ENCODE peak calls at places on chromosomes 7 and 10, in five cellular contexts. I, V, N, G and Q are unnamed samples.

GRCh38 chr7:140322759-140323158 is 75.6 kb downstream of the SLC37A3 start:
- DNase-seq in G (no peak), V (no peak), N (peak; percentile 79), I (no peak), Q (no peak)

GRCh38 chr7:28705350-28705749 is 252.8 kb downstream of the TRIL start:
- DNase-seq in N (no peak), G (peak; percentile 70), I (no peak), V (no peak), Q (no peak)

GRCh38 chr7:139648941-139649425 is 125.5 kb downstream of the CLEC2L start:
- DNase-seq in G (peak; percentile 69), N (no peak), V (no peak), I (no peak), Q (no peak)

GRCh38 chr7:27689045-27689877 is 26.6 kb upstream of the HIBADH start:
- DNase-seq in G (no peak), I (peak; percentile 35), N (no peak), V (peak; percentile 55), Q (peak; percentile 45)

GRCh38 chr10:35208536-35208935 is 81.9 kb downstream of the CREM start:
- DNase-seq in G (no peak), V (no peak), N (no peak), I (no peak), Q (no peak)

GRCh38 chr7:128003787-128004186 is 27.4 kb downstream of the LRRC4 start:
- DNase-seq in N (no peak), G (no peak), I (no peak), V (no peak), Q (no peak)

GRCh38 chr10:103493362-103493871 is at the start of gene NEURL1:
- DNase-seq in I (no peak), G (no peak), N (peak; percentile 25), V (peak; percentile 73), Q (no peak)

GRCh38 chr7:77338883-77339629 is 77.1 kb downstream of the GSAP start:
- DNase-seq in V (no peak), N (no peak), I (peak; percentile 35), G (no peak), Q (no peak)

GRCh38 chr7:1368682-1369571 is 90.3 kb downstream of the MICALL2 start:
- DNase-seq in G (no peak), V (peak; percentile 99), I (peak; percentile 10), N (peak; percentile 100), Q (peak; percentile 61)

GRCh38 chr10:128150045-128150493 is 23.8 kb upstream of the MKI67 start:
- DNase-seq in V (peak; percentile 92), I (no peak), G (no peak), N (peak; percentile 91), Q (peak; percentile 82)

DNA sequence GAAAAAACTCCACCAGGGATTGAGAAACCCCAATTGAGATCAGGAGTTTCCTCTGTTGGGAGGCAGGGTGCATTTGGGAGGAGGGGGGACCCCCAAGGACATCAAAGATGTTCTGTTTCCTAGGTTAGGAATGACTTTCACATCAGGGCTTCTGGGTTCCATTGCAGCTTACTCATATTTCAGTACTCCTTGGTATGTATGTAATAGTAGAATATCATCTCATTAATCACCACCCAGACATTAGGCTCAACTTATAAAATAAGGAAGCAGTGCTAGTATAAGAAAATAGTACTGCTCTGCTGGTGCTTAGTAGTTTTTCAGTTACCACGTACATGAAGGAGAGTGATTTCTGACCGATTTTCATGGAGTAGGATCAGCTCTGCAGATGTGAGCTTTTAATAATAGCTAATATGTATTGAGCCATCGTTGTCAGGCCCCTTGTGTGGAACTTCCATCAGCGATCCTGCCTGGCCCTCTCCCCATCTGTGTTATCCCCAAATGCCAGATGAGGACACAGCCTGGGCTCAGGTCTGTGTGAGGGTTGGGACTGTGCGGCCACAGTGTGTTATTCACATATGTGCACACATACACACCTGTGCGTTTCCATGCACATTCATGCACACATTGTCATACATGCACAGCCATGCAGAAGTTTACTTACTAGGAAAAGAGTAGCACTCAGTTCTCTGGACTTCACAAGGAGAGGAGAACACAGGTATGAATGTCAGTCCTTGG is 23.5 kb downstream of the UPP1 start:
- DNase-seq in I (no peak), G (no peak), V (no peak), N (no peak), Q (no peak)
- TF ChIP-seq HDAC2 in I (no peak), G (no peak), V (no peak), N (no peak), Q (no peak)

GRCh38 chr10:24882047-24882698 is 70.2 kb downstream of the PRTFDC1 start:
- DNase-seq in V (no peak), I (no peak), G (peak; percentile 53), N (no peak), Q (no peak)
- TF ChIP-seq USF2 in V (no peak), I (no peak), G (no peak), N (no peak), Q (no peak)

GRCh38 chr7:44057849-44058758 is 7.3 kb downstream of the PGAM2 start:
- DNase-seq in I (no peak), G (no peak), N (no peak), V (no peak), Q (no peak)

GRCh38 chr7:44060091-44060947 is 5.0 kb downstream of the PGAM2 start:
- DNase-seq in G (no peak), I (no peak), N (no peak), V (no peak), Q (no peak)

GRCh38 chr7:44059219-44060090 is 5.9 kb downstream of the PGAM2 start:
- DNase-seq in N (no peak), I (no peak), V (no peak), G (no peak), Q (no peak)

GRCh38 chr7:44057181-44057848 is 8.1 kb downstream of the PGAM2 start:
- DNase-seq in V (no peak), I (no peak), N (no peak), G (no peak), Q (no peak)

DNA sequence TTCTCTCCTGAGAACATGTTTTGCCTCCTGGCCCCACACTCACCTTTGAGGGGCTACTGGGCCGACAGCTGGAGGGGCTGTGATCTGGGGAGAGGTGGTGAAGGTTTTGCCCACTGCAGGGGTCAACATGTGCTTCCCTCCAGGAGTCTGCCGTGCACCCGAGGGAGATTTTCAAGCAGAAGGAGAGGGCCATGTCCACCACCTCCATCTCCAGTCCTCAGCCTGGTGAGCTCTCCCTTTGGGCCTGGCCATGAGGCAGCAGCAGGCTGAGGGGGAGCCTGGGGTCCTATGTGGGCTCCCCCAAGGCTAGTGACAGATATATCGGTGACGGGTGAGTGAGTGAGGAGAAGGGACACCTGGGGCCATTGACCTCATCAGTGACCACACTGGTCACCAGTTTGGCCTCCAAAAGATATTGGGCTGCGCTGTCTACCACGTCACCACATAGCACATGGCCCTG is 6.6 kb downstream of the PGAM2 start:
- DNase-seq in I (no peak), G (no peak), V (no peak), N (no peak), Q (no peak)
- TF ChIP-seq HDAC2 in I (no peak), G (no peak), V (no peak), N (no peak), Q (no peak)

DNA sequence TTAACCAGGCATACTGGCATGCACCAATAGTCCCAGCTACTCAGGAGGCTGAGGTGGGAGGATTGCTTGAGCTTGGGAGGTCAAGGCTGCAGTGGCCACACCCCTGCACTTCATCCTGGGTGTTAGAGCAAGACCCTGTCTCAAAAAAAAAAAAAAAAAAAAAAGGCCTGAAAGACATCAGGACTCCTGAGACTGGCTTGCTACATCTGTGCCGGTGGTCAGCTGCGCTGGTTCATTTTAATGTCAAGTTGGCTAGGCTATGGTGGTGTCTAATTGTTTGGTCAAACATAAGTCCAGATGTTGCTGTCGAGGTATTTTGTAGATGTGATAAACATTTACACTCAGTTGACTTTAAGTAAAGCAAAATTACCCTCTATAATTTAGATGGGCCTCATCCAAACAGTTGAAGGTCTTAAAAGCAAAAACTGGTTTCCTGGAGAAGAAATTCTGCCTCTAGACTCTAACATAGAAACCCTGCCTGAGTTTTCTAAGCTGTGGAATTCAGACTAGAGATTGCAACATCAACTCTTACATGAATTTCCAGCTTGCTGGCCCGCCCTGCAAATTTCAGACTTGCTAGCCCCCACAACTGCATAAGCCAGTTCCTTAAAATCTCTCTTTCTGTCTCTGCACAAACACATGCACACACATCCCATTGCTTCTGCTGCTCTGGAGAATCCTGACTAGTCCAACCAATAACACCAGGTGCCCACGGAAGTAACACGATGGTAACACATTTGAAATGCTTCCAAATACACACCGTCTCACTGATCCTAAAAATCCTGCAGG is 18.2 kb downstream of the MYOF start:
- DNase-seq in N (no peak), G (no peak), V (no peak), I (no peak), Q (peak; percentile 70)
- TF ChIP-seq USF2 in N (no peak), G (no peak), V (no peak), I (no peak), Q (no peak)

GRCh38 chr10:51005551-51005950 is 68.7 kb upstream of the PRKG1 start:
- DNase-seq in N (no peak), I (no peak), G (no peak), V (no peak), Q (no peak)

GRCh38 chr10:51000976-51001375 is 73.3 kb upstream of the PRKG1 start:
- DNase-seq in V (no peak), N (no peak), I (no peak), G (no peak), Q (no peak)

GRCh38 chr10:51000164-51000563 is 74.1 kb upstream of the PRKG1 start:
- DNase-seq in G (no peak), N (no peak), I (no peak), V (no peak), Q (no peak)

GRCh38 chr10:50999163-50999562 is 75.1 kb upstream of the PRKG1 start:
- DNase-seq in V (no peak), N (no peak), G (no peak), I (no peak), Q (no peak)

DNA sequence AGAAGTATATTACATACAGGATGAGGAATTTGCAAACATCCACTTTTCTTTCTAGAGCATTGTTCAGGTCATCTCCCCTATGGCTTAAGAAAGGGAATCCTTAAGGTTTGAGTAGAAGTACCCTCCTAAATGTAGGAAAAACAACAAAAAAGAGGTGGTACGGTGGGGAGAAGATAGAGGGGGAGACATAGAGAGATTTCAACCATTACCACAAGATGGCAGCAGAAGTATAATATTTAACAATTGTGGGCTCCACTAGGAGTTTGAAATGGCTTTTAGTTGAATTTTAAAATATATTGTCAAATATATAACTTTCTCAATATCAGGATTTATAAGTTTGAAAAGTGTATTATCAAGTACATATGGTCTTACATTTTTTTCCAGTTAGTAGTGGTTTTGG is 72.7 kb upstream of the PRKG1 start:
- DNase-seq in N (no peak), I (no peak), G (no peak), V (no peak), Q (no peak)
- TF ChIP-seq HDAC2 in N (no peak), I (no peak), G (no peak), V (no peak), Q (no peak)

DNA sequence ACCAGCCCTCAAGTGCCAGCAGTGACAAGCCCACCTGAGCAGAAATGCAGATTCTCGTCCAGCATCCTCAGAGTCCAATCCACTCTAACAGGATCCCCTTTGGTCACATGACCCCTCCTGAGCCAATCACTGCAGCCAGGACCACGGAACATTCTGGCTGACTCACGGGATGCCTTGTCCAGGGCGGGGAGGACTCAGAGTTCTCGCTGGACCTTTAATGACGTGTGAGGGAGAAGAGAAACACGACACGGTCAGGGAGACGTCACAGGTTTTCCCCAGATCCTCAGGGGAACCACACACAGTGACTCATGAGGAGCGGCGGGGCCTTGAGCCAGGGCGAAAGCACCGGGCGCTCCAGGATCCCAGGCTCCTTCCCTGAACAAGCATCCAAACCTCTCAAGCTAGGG is 155.7 kb downstream of the PTPRN2 start:
- DNase-seq in V (no peak), I (peak; percentile 28), N (peak; percentile 63), G (no peak), Q (peak; percentile 98)
- TF ChIP-seq USF2 in V (peak; percentile 21), I (peak; percentile 61), N (peak; percentile 88), G (no peak), Q (peak; percentile 96)